ENCODE peak calls at places on chromosomes 3 and 15, in eight cellular contexts. One of them, this sample, is unnamed.
A peak's percentile ranks its signal among the peaks of the same experiment; 100 is the strongest.

GRCh38 chr15:54482251-54482650 is 504.0 kb downstream of the UNC13C start:
- DNase-seq in transverse colon: no peak
- DNase-seq in HepG2: no peak
- DNase-seq in GM23338: peak; percentile 17
- DNase-seq in HCT116: no peak
- DNase-seq in suprapubic skin: no peak
- DNase-seq in GM12878: no peak
- DNase-seq in endothelial cell of umbilical vein: no peak
- DNase-seq in this sample: no peak

GRCh38 chr3:5787863-5788488 is 600.5 kb downstream of the EDEM1 start:
- DNase-seq in endothelial cell of umbilical vein: no peak
- DNase-seq in transverse colon: peak; percentile 13
- DNase-seq in HCT116: no peak
- DNase-seq in GM23338: no peak
- DNase-seq in suprapubic skin: no peak
- DNase-seq in GM12878: no peak
- DNase-seq in HepG2: no peak
- DNase-seq in this sample: no peak

GRCh38 chr3:130894873-130895330 is 1.0 kb downstream of the ATP2C1 start:
- DNase-seq in endothelial cell of umbilical vein: peak; percentile 39
- DNase-seq in GM23338: peak; percentile 12
- DNase-seq in HCT116: no peak
- DNase-seq in suprapubic skin: no peak
- DNase-seq in HepG2: no peak
- DNase-seq in GM12878: no peak
- DNase-seq in transverse colon: no peak
- DNase-seq in this sample: no peak

GRCh38 chr15:72341361-72341760 is 21.4 kb upstream of the CELF6 start:
- DNase-seq in transverse colon: no peak
- DNase-seq in endothelial cell of umbilical vein: no peak
- DNase-seq in GM12878: no peak
- DNase-seq in suprapubic skin: no peak
- DNase-seq in GM23338: peak; percentile 93
- DNase-seq in HCT116: peak; percentile 7
- DNase-seq in HepG2: no peak
- DNase-seq in this sample: no peak

GRCh38 chr15:41971089-41971892 is 1.1 kb downstream of the EHD4 start:
- DNase-seq in suprapubic skin: peak; percentile 80
- DNase-seq in endothelial cell of umbilical vein: peak; percentile 83
- DNase-seq in transverse colon: peak; percentile 72
- DNase-seq in GM12878: peak; percentile 89
- DNase-seq in HepG2: peak; percentile 61
- DNase-seq in HCT116: peak; percentile 19
- DNase-seq in GM23338: peak; percentile 78
- DNase-seq in this sample: no peak

GRCh38 chr3:37765591-37766219 is 96.0 kb upstream of the CTDSPL start:
- DNase-seq in endothelial cell of umbilical vein: no peak
- DNase-seq in HCT116: no peak
- DNase-seq in transverse colon: no peak
- DNase-seq in GM23338: no peak
- DNase-seq in GM12878: no peak
- DNase-seq in suprapubic skin: no peak
- DNase-seq in HepG2: no peak
- DNase-seq in this sample: no peak

GRCh38 chr3:117063910-117064309 is 354.3 kb downstream of the TUSC7 start:
- DNase-seq in GM12878: no peak
- DNase-seq in HCT116: no peak
- DNase-seq in endothelial cell of umbilical vein: no peak
- DNase-seq in suprapubic skin: no peak
- DNase-seq in HepG2: no peak
- DNase-seq in GM23338: no peak
- DNase-seq in transverse colon: no peak
- DNase-seq in this sample: no peak

GRCh38 chr15:58510715-58511465 is 79.1 kb downstream of the LIPC start:
- DNase-seq in HCT116: no peak
- DNase-seq in GM12878: no peak
- DNase-seq in HepG2: no peak
- DNase-seq in GM23338: no peak
- DNase-seq in endothelial cell of umbilical vein: peak; percentile 44
- DNase-seq in transverse colon: no peak
- DNase-seq in suprapubic skin: no peak
- DNase-seq in this sample: no peak

GRCh38 chr3:42703695-42704025 is 1.1 kb upstream of the HHATL start:
- DNase-seq in HepG2: no peak
- DNase-seq in endothelial cell of umbilical vein: no peak
- DNase-seq in HCT116: no peak
- DNase-seq in transverse colon: no peak
- DNase-seq in suprapubic skin: no peak
- DNase-seq in GM23338: no peak
- DNase-seq in GM12878: no peak
- DNase-seq in this sample: no peak

GRCh38 chr3:49158108-49158709 is 7.9 kb downstream of the CCDC71 start:
- DNase-seq in GM12878: peak; percentile 13
- DNase-seq in GM23338: peak; percentile 87
- DNase-seq in HepG2: peak; percentile 74
- DNase-seq in endothelial cell of umbilical vein: no peak
- DNase-seq in suprapubic skin: no peak
- DNase-seq in transverse colon: peak; percentile 64
- DNase-seq in HCT116: peak; percentile 28
- DNase-seq in this sample: no peak

GRCh38 chr15:101426761-101427333 is 62.7 kb downstream of the PCSK6 start:
- DNase-seq in suprapubic skin: peak; percentile 70
- DNase-seq in HCT116: no peak
- DNase-seq in GM12878: no peak
- DNase-seq in HepG2: no peak
- DNase-seq in transverse colon: no peak
- DNase-seq in endothelial cell of umbilical vein: no peak
- DNase-seq in GM23338: no peak
- DNase-seq in this sample: no peak

GRCh38 chr15:25899870-25900269 is 36.7 kb upstream of the ATP10A start:
- DNase-seq in suprapubic skin: no peak
- DNase-seq in transverse colon: no peak
- DNase-seq in GM12878: no peak
- DNase-seq in endothelial cell of umbilical vein: no peak
- DNase-seq in HepG2: no peak
- DNase-seq in GM23338: no peak
- DNase-seq in HCT116: no peak
- DNase-seq in this sample: no peak

GRCh38 chr15:43273243-43273642 is 6.5 kb upstream of the TGM5 start:
- DNase-seq in endothelial cell of umbilical vein: no peak
- DNase-seq in HepG2: no peak
- DNase-seq in suprapubic skin: no peak
- DNase-seq in GM23338: no peak
- DNase-seq in transverse colon: no peak
- DNase-seq in HCT116: no peak
- DNase-seq in GM12878: no peak
- DNase-seq in this sample: no peak

GRCh38 chr3:69741057-69741830 is 2.0 kb downstream of the MITF start:
- DNase-seq in GM12878: no peak
- DNase-seq in transverse colon: no peak
- DNase-seq in GM23338: no peak
- DNase-seq in HCT116: no peak
- DNase-seq in HepG2: no peak
- DNase-seq in suprapubic skin: no peak
- DNase-seq in endothelial cell of umbilical vein: no peak
- DNase-seq in this sample: no peak

GRCh38 chr15:27238209-27238608 is 267.2 kb downstream of the GABRG3 start:
- DNase-seq in HepG2: no peak
- DNase-seq in GM12878: no peak
- DNase-seq in HCT116: no peak
- DNase-seq in GM23338: peak; percentile 55
- DNase-seq in endothelial cell of umbilical vein: no peak
- DNase-seq in transverse colon: no peak
- DNase-seq in suprapubic skin: no peak
- DNase-seq in this sample: no peak

GRCh38 chr3:100042144-100042543 is 72.2 kb downstream of the FILIP1L start:
- DNase-seq in GM23338: no peak
- DNase-seq in GM12878: no peak
- DNase-seq in suprapubic skin: no peak
- DNase-seq in HCT116: no peak
- DNase-seq in HepG2: no peak
- DNase-seq in transverse colon: no peak
- DNase-seq in endothelial cell of umbilical vein: peak; percentile 91
- DNase-seq in this sample: peak; percentile 83

GRCh38 chr3:16482770-16483531 is 30.5 kb downstream of the RFTN1 start:
- DNase-seq in HCT116: no peak
- DNase-seq in GM23338: peak; percentile 90
- DNase-seq in HepG2: no peak
- DNase-seq in transverse colon: peak; percentile 35
- DNase-seq in GM12878: no peak
- DNase-seq in suprapubic skin: no peak
- DNase-seq in endothelial cell of umbilical vein: no peak
- DNase-seq in this sample: no peak
- H3K4me1 ChIP-seq in HCT116: no peaks in the 10 kb centered on the region
- H3K4me1 ChIP-seq in GM23338: peaks cover 38% of the 10 kb centered on the region
- H3K4me1 ChIP-seq in HepG2: no peaks in the 10 kb centered on the region
- H3K4me1 ChIP-seq in transverse colon: peaks cover 14% of the 10 kb centered on the region
- H3K4me1 ChIP-seq in GM12878: peaks cover 30% of the 10 kb centered on the region
- H3K4me1 ChIP-seq in suprapubic skin: peaks cover 18% of the 10 kb centered on the region
- H3K4me1 ChIP-seq in endothelial cell of umbilical vein: peaks cover 64% of the 10 kb centered on the region
- H3K4me1 ChIP-seq in this sample: no peaks in the 10 kb centered on the region

DNA sequence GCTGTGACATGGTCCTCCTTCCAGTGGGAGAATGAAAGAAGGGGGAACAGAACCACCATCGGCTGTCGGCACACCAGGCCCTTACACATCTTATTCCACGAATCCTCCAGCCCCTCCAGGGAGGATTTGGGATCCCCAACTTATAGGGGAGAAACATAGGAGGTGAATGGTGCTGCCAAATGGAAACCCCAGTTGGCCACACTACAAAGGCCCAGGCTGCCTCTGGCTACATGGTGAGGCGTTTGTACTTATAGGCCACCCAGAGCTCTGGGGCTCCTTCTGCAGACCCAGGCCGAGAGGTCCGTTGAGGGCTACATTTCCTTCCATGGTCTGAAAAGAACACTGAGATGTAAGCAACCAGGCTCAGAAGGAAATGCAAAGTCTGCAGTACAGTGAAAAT is 12.0 kb downstream of the AMOTL2 start:
- DNase-seq in endothelial cell of umbilical vein: no peak
- DNase-seq in HepG2: no peak
- DNase-seq in HCT116: no peak
- DNase-seq in GM23338: no peak
- DNase-seq in suprapubic skin: peak; percentile 74
- DNase-seq in GM12878: no peak
- DNase-seq in transverse colon: no peak
- DNase-seq in this sample: no peak
- H3K27ac ChIP-seq in endothelial cell of umbilical vein: peak overlapping the region; percentile 10
- H3K27ac ChIP-seq in HepG2: no peak overlapping the region
- H3K27ac ChIP-seq in HCT116: no peak overlapping the region
- H3K27ac ChIP-seq in GM23338: no peak overlapping the region
- H3K27ac ChIP-seq in suprapubic skin: peak overlapping the region; percentile 92
- H3K27ac ChIP-seq in GM12878: no peak overlapping the region
- H3K27ac ChIP-seq in transverse colon: peak overlapping the region; percentile 96
- H3K27ac ChIP-seq in this sample: peak overlapping the region; percentile 91

DNA sequence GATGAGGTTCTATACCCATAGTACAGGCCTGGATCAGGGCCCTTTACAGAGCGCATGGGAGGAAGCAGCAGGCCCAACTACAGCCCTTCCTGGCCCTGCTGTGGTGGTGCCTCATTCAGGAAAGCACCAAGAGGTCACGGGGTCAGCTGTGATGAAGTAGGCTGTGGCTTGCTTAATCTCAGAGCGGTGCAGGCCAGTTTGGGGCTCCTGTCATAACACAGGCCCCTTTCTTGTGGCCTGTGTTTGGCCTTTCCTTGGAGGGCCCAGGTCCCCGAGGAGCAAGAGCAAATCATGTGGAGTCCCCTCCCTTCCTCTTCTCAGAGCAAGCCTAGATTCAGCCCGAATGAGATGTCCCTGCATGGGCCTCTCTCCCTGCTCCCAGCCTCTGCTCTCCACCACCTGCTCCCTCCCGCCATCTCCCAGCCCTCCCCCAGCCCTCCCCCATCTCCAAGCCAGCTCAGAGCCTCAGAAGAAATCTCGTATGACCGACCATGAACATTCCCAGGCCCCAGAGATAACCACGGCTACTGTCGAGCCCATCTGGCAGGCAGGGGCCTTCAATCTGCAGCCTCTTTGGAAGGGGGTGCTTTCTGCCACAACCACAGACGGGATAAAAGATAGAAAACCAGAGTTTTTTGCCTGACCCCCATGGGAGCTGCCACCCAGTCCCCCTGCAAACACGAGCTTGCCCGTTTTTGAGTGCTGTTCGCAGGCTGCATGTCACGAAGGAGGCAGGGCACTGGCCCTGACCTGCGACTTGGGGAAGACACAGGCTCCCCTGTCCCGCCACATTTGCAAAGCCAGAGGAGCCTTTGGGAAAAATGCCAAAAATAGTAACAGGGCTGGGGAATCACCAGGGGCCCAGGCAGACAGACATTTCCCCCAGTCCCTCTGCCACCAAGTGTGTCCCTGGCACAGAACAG is 32.3 kb upstream of the DUSP7 start:
- DNase-seq in HCT116: no peak
- DNase-seq in GM12878: no peak
- DNase-seq in suprapubic skin: no peak
- DNase-seq in GM23338: no peak
- DNase-seq in endothelial cell of umbilical vein: peak; percentile 44
- DNase-seq in HepG2: peak; percentile 22
- DNase-seq in transverse colon: no peak
- DNase-seq in this sample: no peak
- TF ChIP-seq POLR2AphosphoS5 in HCT116: no peak
- TF ChIP-seq POLR2AphosphoS5 in GM12878: no peak
- TF ChIP-seq POLR2AphosphoS5 in suprapubic skin: no peak
- TF ChIP-seq POLR2AphosphoS5 in GM23338: no peak
- TF ChIP-seq POLR2AphosphoS5 in endothelial cell of umbilical vein: no peak
- TF ChIP-seq POLR2AphosphoS5 in HepG2: no peak
- TF ChIP-seq POLR2AphosphoS5 in transverse colon: no peak
- TF ChIP-seq POLR2AphosphoS5 in this sample: no peak

GRCh38 chr3:128372707-128373533 is 93.8 kb downstream of the DNAJB8 start:
- DNase-seq in suprapubic skin: no peak
- DNase-seq in transverse colon: no peak
- DNase-seq in GM23338: no peak
- DNase-seq in GM12878: no peak
- DNase-seq in HCT116: no peak
- DNase-seq in endothelial cell of umbilical vein: no peak
- DNase-seq in HepG2: no peak
- DNase-seq in this sample: no peak
- H3K4me1 ChIP-seq in suprapubic skin: peaks cover 11% of the 10 kb centered on the region
- H3K4me1 ChIP-seq in transverse colon: peaks cover 1% of the 10 kb centered on the region
- H3K4me1 ChIP-seq in GM23338: no peaks in the 10 kb centered on the region
- H3K4me1 ChIP-seq in GM12878: peaks cover 25% of the 10 kb centered on the region
- H3K4me1 ChIP-seq in HCT116: peaks cover 1% of the 10 kb centered on the region
- H3K4me1 ChIP-seq in endothelial cell of umbilical vein: no peaks in the 10 kb centered on the region
- H3K4me1 ChIP-seq in HepG2: peaks cover 11% of the 10 kb centered on the region
- H3K4me1 ChIP-seq in this sample: no peaks in the 10 kb centered on the region